ENCODE peak calls at places on chromosomes 7 and 10, in seven cellular contexts. J is body of pancreas, Q is uterus, O is esophagus squamous epithelium, B is tibial nerve, L is stomach, E is Peyer's patch. N is an unnamed sample.
A peak's percentile ranks its signal among the peaks of the same experiment; 100 is the strongest.

GRCh38 chr7:27121656-27122055 is 8.9 kb downstream of the HOXA4 start:
- DNase-seq in B (no peak), Q (no peak), L (no peak), J (no peak), E (no peak), O (no peak), N (no peak)

GRCh38 chr7:20798081-20798693 is 11.5 kb upstream of the SP8 start:
- DNase-seq in B (no peak), E (peak; percentile 65), L (peak; percentile 73), O (no peak), J (peak; percentile 77), Q (no peak), N (no peak)

GRCh38 chr7:80284848-80285247 is 150.2 kb downstream of the GNAI1 start:
- DNase-seq in B (no peak), L (no peak), J (no peak), O (no peak), E (no peak), Q (no peak), N (no peak)

GRCh38 chr10:17412323-17412722 is 42.1 kb downstream of the ST8SIA6 start:
- DNase-seq in L (no peak), O (no peak), B (no peak), J (peak; percentile 32), E (no peak), Q (no peak), N (no peak)

GRCh38 chr10:109966961-109967738 is 40.6 kb upstream of the ADD3 start:
- DNase-seq in B (no peak), L (no peak), E (no peak), Q (no peak), J (no peak), O (no peak), N (peak; percentile 62)

GRCh38 chr10:48554668-48555067 is 50.2 kb downstream of the ARHGAP22 start:
- DNase-seq in E (no peak), Q (no peak), J (peak; percentile 4), O (no peak), L (no peak), B (no peak), N (no peak)

GRCh38 chr10:121522841-121523240 is 75.4 kb downstream of the FGFR2 start:
- DNase-seq in Q (no peak), E (no peak), J (no peak), B (no peak), L (no peak), O (no peak), N (no peak)

GRCh38 chr7:2106920-2107319 is 125.8 kb downstream of the MAD1L1 start:
- DNase-seq in O (no peak), E (no peak), B (no peak), Q (peak; percentile 56), L (no peak), J (no peak), N (no peak)

GRCh38 chr7:94510582-94511456 is 1.2 kb downstream of the CASD1 start:
- DNase-seq in J (peak; percentile 53), Q (peak; percentile 27), E (no peak), O (no peak), B (no peak), L (peak; percentile 32), N (peak; percentile 70)

GRCh38 chr10:130615463-130615862 is 479.3 kb downstream of the GLRX3 start:
- DNase-seq in L (no peak), O (no peak), J (no peak), Q (no peak), E (no peak), B (no peak), N (no peak)

GRCh38 chr10:78263521-78263988 is 229.9 kb downstream of the RPS24 start:
- DNase-seq in E (no peak), L (no peak), Q (no peak), O (no peak), J (no peak), B (no peak), N (no peak)

GRCh38 chr10:77386833-77387232 is 250.8 kb downstream of the KCNMA1 start:
- DNase-seq in E (no peak), J (no peak), Q (peak; percentile 82), L (no peak), O (no peak), B (no peak), N (no peak)

GRCh38 chr10:119859422-119860258 is 13.0 kb downstream of the MCMBP start:
- DNase-seq in Q (no peak), J (no peak), O (no peak), B (no peak), L (no peak), E (no peak), N (no peak)

GRCh38 chr10:77357611-77358010 is 280.0 kb downstream of the KCNMA1 start:
- DNase-seq in B (no peak), L (no peak), O (no peak), Q (no peak), E (no peak), J (no peak), N (no peak)

GRCh38 chr7:1994931-1995330 is 237.8 kb downstream of the MAD1L1 start:
- DNase-seq in J (no peak), Q (no peak), E (no peak), B (no peak), O (no peak), L (no peak), N (no peak)

GRCh38 chr10:114303556-114303955 is 64.5 kb downstream of the VWA2 start:
- DNase-seq in J (no peak), E (no peak), B (no peak), O (no peak), Q (no peak), L (no peak), N (no peak)

GRCh38 chr10:114305521-114305925 is 66.5 kb downstream of the VWA2 start:
- DNase-seq in L (no peak), Q (no peak), J (no peak), E (no peak), B (no peak), O (no peak), N (no peak)

GRCh38 chr10:114304017-114304565 is 65.0 kb downstream of the VWA2 start:
- DNase-seq in B (peak; percentile 81), O (no peak), E (peak; percentile 94), Q (peak; percentile 90), L (peak; percentile 83), J (peak; percentile 83), N (peak; percentile 90)

GRCh38 chr10:114306116-114306973 is 67.3 kb downstream of the VWA2 start:
- DNase-seq in B (no peak), E (no peak), Q (no peak), J (no peak), O (no peak), L (no peak), N (no peak)

DNA sequence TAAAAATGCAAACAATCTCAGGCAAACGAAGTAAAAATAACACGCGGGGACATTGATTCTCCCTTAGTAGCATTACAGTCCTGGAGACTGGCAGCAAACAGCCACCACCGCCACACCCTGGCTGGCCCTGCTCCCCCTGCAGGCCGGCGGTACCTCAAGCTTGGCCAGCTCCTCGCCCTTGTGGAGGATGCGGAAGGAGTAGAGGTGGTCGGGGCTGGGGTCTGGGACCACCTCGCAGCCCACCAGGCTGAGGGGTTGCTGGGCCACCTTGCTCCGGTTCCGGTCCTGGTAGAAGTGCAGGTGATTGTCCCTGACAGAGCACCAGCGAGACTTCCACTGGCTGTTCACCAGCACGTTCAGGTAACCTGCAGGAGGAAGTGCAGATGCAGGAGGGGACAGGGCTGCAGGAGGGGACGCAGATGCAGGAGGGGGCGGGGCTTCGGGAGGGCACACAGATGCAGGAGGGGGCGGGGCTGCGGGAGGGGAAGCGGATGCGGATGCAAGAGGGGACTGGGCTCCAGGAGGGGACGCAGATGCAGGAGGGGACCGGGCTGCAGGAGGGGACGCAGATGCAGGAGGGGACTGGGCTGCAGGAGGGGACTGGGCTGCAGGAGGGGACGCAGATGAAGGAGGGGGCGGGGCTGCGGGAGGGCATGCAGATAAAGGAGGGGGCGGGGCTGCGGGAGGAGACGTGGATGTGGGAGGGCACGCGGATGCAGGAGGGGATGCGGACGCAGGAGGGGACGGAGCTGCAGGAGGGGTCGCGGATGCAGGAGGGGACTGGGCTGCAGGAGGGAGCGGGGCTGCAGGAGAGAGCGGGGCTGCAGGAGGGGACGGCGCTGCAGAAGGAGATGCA is 65.7 kb downstream of the VWA2 start:
- DNase-seq in O (peak; percentile 17), J (peak; percentile 53), Q (peak; percentile 32), E (peak; percentile 92), B (no peak), L (peak; percentile 59), N (peak; percentile 41)
- H3K4me3 ChIP-seq in O (peak overlapping the region; percentile 59), J (no peak overlapping the region), Q (peak overlapping the region; percentile 6), E (peak overlapping the region; percentile 41), B (no peak overlapping the region), L (peak overlapping the region; percentile 41), N (peak overlapping the region; percentile 45)

GRCh38 chr7:158083526-158084310 is 503.9 kb downstream of the PTPRN2 start:
- DNase-seq in J (no peak), B (no peak), Q (no peak), O (no peak), E (peak; percentile 23), L (peak; percentile 15), N (no peak)
- TF ChIP-seq POLR2A in J (no peak), B (no peak), Q (no peak), O (no peak), E (no peak), L (no peak), N (no peak)

DNA sequence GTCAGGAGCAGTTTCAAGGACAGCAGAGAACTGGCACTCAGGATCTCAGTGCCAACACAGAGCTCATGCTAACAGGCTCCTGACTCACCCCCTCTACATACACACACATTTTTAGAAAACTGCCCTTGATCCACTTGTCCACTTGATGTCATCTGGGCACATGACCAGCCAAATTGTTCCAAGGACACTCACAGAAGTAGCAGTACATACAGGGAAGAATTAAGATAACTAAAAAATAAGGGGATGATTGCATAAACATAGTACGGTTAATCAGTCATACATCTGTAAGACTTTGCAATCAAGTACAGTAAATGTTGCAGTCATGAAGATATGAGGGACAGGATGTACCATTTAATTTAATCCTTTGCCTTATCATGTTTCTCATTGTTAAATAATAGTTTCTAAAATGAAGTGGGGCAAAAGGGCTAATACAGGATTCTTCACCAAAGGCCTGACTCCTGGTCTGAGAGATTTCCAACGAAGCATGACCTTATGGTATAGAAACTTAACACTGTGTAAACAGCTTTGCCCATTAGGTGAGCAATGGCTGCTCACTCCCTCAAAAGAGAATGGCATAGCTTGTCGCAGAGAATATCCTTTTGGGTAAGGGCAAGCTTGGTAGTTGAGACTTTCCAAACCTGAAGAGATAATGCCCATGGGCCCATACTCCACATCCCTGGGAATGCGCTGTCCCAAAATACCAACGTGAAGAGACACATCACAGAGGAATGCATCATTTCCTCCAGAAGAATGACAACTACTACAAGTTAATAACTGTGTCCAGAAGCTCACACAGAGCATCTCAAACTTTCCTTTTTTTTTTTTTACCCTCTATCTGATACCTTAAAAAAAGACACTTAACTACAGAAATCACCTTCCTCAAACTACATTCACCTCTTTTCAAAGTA is 94.1 kb downstream of the ARMH3 start:
- DNase-seq in Q (no peak), O (no peak), L (no peak), J (peak; percentile 76), B (no peak), E (no peak), N (peak; percentile 93)
- H3K27ac ChIP-seq in Q (no peak overlapping the region), O (no peak overlapping the region), L (no peak overlapping the region), J (peak overlapping the region; percentile 28), B (no peak overlapping the region), E (no peak overlapping the region), N (peak overlapping the region; percentile 93)

GRCh38 chr10:14397069-14397468 is 66.3 kb upstream of the FRMD4A start:
- DNase-seq in Q (peak; percentile 28), B (peak; percentile 30), L (no peak), J (peak; percentile 28), E (no peak), O (no peak), N (no peak)
- H3K4me3 ChIP-seq in Q (no peak overlapping the region), B (no peak overlapping the region), L (no peak overlapping the region), J (no peak overlapping the region), E (no peak overlapping the region), O (no peak overlapping the region), N (no peak overlapping the region)

GRCh38 chr7:121235221-121235620 is 93.6 kb upstream of the WNT16 start:
- DNase-seq in L (no peak), B (no peak), J (no peak), E (no peak), O (no peak), Q (no peak), N (no peak)
- TF ChIP-seq POLR2A in L (no peak), B (no peak), J (no peak), E (no peak), O (no peak), Q (no peak), N (no peak)